ENCODE peak calls at places on chromosomes 4 and X, in ten cellular contexts. D is ACHN; F is GM03348; I is dermis blood vessel endothelial cell; Z is AG08395; N is stimulated activated CD4-positive, alpha-beta T cell treated with anti-CD3 and anti-CD28 coated beads, Interleukin-15, amount 100 ng/mL, for 1 hour; L is memory B cell; C is stimulated activated naive B cell treated with anti-CD40 and anti-IgM and Interleukin-4, amounts not matched to agents 10 μg/mL and 1 μg/mL and 100 μg/mL, for 72 hours; G is NCI-H2029; O is activated CD4-positive, alpha-beta T cell treated with anti-CD3 and anti-CD28 coated beads, Interleukin-2, amount 10 ng/mL, durations not matched to agents 7 days and 5 days. P is an unnamed sample.

GRCh38 chr4:6562931-6563901 is 11.8 kb upstream of the MAN2B2 start:
- DNase-seq in D (no peak), F (peak), I (no peak), Z (peak), N (no peak), L (no peak), C (no peak), G (no peak), O (no peak), P (peak)

GRCh38 chr4:60812811-60813210 is 387.3 kb upstream of the ADGRL3 start:
- DNase-seq in D (no peak), F (no peak), I (no peak), Z (no peak), N (no peak), L (no peak), C (no peak), G (no peak), O (no peak), P (peak)

GRCh38 chr4:12414181-12414812 is 985.6 kb upstream of the HS3ST1 start:
- DNase-seq in D (no peak), F (no peak), I (no peak), Z (no peak), N (no peak), L (no peak), C (no peak), G (no peak), O (no peak), P (no peak)

GRCh38 chr4:161702287-161702686 is 461.5 kb downstream of the FSTL5 start:
- DNase-seq in D (no peak), F (no peak), I (no peak), Z (no peak), N (no peak), L (no peak), C (no peak), G (no peak), O (no peak), P (no peak)

GRCh38 chr4:156779774-156780173 is 191.8 kb downstream of the PDGFC start:
- DNase-seq in D (peak), F (peak), I (peak), Z (peak), N (no peak), L (no peak), C (no peak), G (no peak), O (no peak), P (no peak)

GRCh38 chr4:38620025-38620424 is 44.0 kb upstream of the KLF3 start:
- DNase-seq in D (no peak), F (no peak), I (no peak), Z (no peak), N (no peak), L (no peak), C (no peak), G (no peak), O (no peak), P (peak)

GRCh38 chr4:19657856-19658255 is 593.8 kb upstream of the SLIT2 start:
- DNase-seq in D (no peak), F (no peak), I (no peak), Z (no peak), N (no peak), L (no peak), C (no peak), G (no peak), O (no peak), P (peak)

GRCh38 chr4:106809083-106809482 is 227.0 kb downstream of the DKK2 start:
- DNase-seq in D (peak), F (peak), I (peak), Z (peak), N (no peak), L (no peak), C (no peak), G (no peak), O (no peak), P (peak)

GRCh38 chr4:152000518-152000917 is 239.7 kb upstream of the GATB start:
- DNase-seq in D (no peak), F (no peak), I (no peak), Z (no peak), N (no peak), L (no peak), C (no peak), G (no peak), O (no peak), P (no peak)

GRCh38 chr4:105520819-105521790 is 31.3 kb upstream of the ARHGEF38 start:
- DNase-seq in D (peak), F (peak), I (peak), Z (peak), N (no peak), L (no peak), C (peak), G (peak), O (peak), P (peak)

GRCh38 chr4:13516315-13516860 is 27.9 kb downstream of the NKX3-2 start:
- DNase-seq in D (no peak), F (no peak), I (no peak), Z (no peak), N (no peak), L (no peak), C (no peak), G (no peak), O (no peak), P (no peak)

GRCh38 chr4:154189346-154189745 is 302.3 kb downstream of the DCHS2 start:
- DNase-seq in D (no peak), F (peak), I (no peak), Z (peak), N (no peak), L (no peak), C (no peak), G (no peak), O (no peak), P (peak)

GRCh38 chr4:120844528-120844921 is 78.0 kb downstream of the PRDM5 start:
- DNase-seq in D (no peak), F (no peak), I (no peak), Z (no peak), N (no peak), L (no peak), C (no peak), G (no peak), O (no peak), P (no peak)

GRCh38 chr4:91257721-91258120 is 1046.0 kb upstream of the GRID2 start:
- DNase-seq in D (peak), F (no peak), I (no peak), Z (no peak), N (no peak), L (no peak), C (no peak), G (no peak), O (no peak), P (no peak)

GRCh38 chrX:116862340-116862739 is 399.6 kb upstream of the CT83 start:
- DNase-seq in D (no peak), F (no peak), I (no peak), Z (no peak), N (no peak), L (no peak), C (no peak), G (no peak), O (no peak), P (no peak)

GRCh38 chrX:81729269-81729777 is 527.4 kb downstream of the SH3BGRL start:
- DNase-seq in D (no peak), F (no peak), I (no peak), Z (no peak), N (no peak), L (no peak), C (no peak), G (no peak), O (no peak), P (no peak)

GRCh38 chr4:176198316-176198903 is 3.0 kb upstream of the SPATA4 start:
- DNase-seq in D (no peak), F (no peak), I (no peak), Z (no peak), N (no peak), L (no peak), C (no peak), G (peak), O (no peak), P (no peak)

GRCh38 chr4:77899607-77900006 is 37.0 kb downstream of the MRPL1 start:
- DNase-seq in D (no peak), F (no peak), I (no peak), Z (no peak), N (no peak), L (no peak), C (no peak), G (no peak), O (no peak), P (no peak)

GRCh38 chrX:134711135-134711941 is 53.1 kb upstream of the PLAC1 start:
- DNase-seq in D (no peak), F (peak), I (no peak), Z (peak), N (no peak), L (no peak), C (no peak), G (no peak), O (no peak), P (no peak)

GRCh38 chr4:152780267-152780811 is 585 bp downstream of the ARFIP1 start:
- DNase-seq in D (peak), F (peak), I (no peak), Z (peak), N (no peak), L (no peak), C (no peak), G (no peak), O (no peak), P (peak)

GRCh38 chrX:1281511-1281910 is 12.9 kb downstream of the CSF2RA start:
- DNase-seq in D (peak), F (peak), I (no peak), Z (peak), N (no peak), L (no peak), C (no peak), G (no peak), O (no peak), P (peak)

GRCh38 chr4:84085986-84086385 is 413.1 kb downstream of the NKX6-1 start:
- DNase-seq in D (no peak), F (no peak), I (no peak), Z (no peak), N (no peak), L (no peak), C (no peak), G (no peak), O (no peak), P (no peak)

GRCh38 chr4:53986062-53986461 is 78.3 kb downstream of the CHIC2 start:
- DNase-seq in D (no peak), F (no peak), I (no peak), Z (no peak), N (no peak), L (no peak), C (no peak), G (no peak), O (no peak), P (no peak)

GRCh38 chrX:13219990-13220764 is 99.7 kb downstream of the ATXN3L start:
- DNase-seq in D (peak), F (no peak), I (no peak), Z (no peak), N (no peak), L (no peak), C (no peak), G (no peak), O (no peak), P (peak)

GRCh38 chr4:121164291-121164690 is at the start of gene TNIP3:
- DNase-seq in D (no peak), F (peak), I (peak), Z (no peak), N (no peak), L (no peak), C (no peak), G (no peak), O (no peak), P (no peak)

GRCh38 chr4:52657630-52658501 is 1.2 kb downstream of the USP46 start:
- DNase-seq in D (no peak), F (peak), I (peak), Z (peak), N (no peak), L (no peak), C (no peak), G (no peak), O (no peak), P (peak)

GRCh38 chr4:9979101-9979815 is 42.0 kb downstream of the SLC2A9 start:
- DNase-seq in D (no peak), F (no peak), I (no peak), Z (no peak), N (no peak), L (no peak), C (no peak), G (no peak), O (no peak), P (no peak)